ENCODE peak calls at places on chromosomes 5 and 9, in six cellular contexts. W is HCT116, Z is HepG2, K is K562, I is GM12878, F is SK-N-SH. U is an unnamed sample.
A peak's percentile ranks its signal among the peaks of the same experiment; 100 is the strongest.

GRCh38 chr9:129630967-129631672 is 5.2 kb downstream of the NTMT1 start:
- DNase-seq in W (no peak), F (no peak), K (no peak), Z (no peak), I (no peak), U (no peak)

GRCh38 chr5:36688722-36689121 is 82.3 kb downstream of the SLC1A3 start:
- DNase-seq in F (no peak), I (no peak), Z (peak; percentile 29), W (peak; percentile 29), K (peak; percentile 34), U (no peak)

GRCh38 chr9:104802110-104802509 is 38.2 kb downstream of the NIPSNAP3B start:
- DNase-seq in K (no peak), Z (no peak), I (no peak), F (no peak), W (no peak), U (no peak)

GRCh38 chr5:80503641-80504040 is 15.7 kb downstream of the FAM151B start:
- DNase-seq in W (no peak), F (no peak), Z (no peak), K (no peak), I (no peak), U (no peak)

GRCh38 chr5:116178925-116179324 is 94.1 kb downstream of the COMMD10 start:
- DNase-seq in K (no peak), F (no peak), W (no peak), I (no peak), Z (no peak), U (no peak)

GRCh38 chr5:17087035-17087434 is 130.4 kb upstream of the BASP1 start:
- DNase-seq in W (no peak), Z (no peak), I (no peak), K (no peak), F (no peak), U (no peak)

GRCh38 chr5:164013077-164013670 is 507.8 kb downstream of the MAT2B start:
- DNase-seq in K (peak; percentile 38), I (peak; percentile 19), W (peak; percentile 6), F (peak; percentile 27), Z (peak; percentile 45), U (peak; percentile 55)

GRCh38 chr9:113599647-113600476 is 136.3 kb downstream of the RGS3 start:
- DNase-seq in I (no peak), W (no peak), Z (no peak), K (no peak), F (no peak), U (no peak)

GRCh38 chr9:138075961-138076649 is 198.5 kb downstream of the CACNA1B start:
- DNase-seq in K (no peak), W (no peak), Z (no peak), I (no peak), F (peak; percentile 6), U (no peak)

GRCh38 chr9:134302130-134302817 is 24.0 kb upstream of the RXRA start:
- DNase-seq in K (no peak), W (no peak), I (no peak), Z (no peak), F (no peak), U (no peak)

GRCh38 chr5:115801984-115802383 is 14.5 kb downstream of the CDO1 start:
- DNase-seq in Z (no peak), F (no peak), I (no peak), K (no peak), W (no peak), U (no peak)

GRCh38 chr9:94623253-94623652 is 16.1 kb downstream of the FBP1 start:
- DNase-seq in W (peak; percentile 59), Z (peak; percentile 85), F (peak; percentile 67), K (peak; percentile 68), I (no peak), U (no peak)

GRCh38 chr5:180494510-180495181 is 467 bp downstream of the CNOT6 start:
- DNase-seq in Z (peak; percentile 12), I (no peak), K (peak; percentile 81), F (peak; percentile 82), W (no peak), U (no peak)

DNA sequence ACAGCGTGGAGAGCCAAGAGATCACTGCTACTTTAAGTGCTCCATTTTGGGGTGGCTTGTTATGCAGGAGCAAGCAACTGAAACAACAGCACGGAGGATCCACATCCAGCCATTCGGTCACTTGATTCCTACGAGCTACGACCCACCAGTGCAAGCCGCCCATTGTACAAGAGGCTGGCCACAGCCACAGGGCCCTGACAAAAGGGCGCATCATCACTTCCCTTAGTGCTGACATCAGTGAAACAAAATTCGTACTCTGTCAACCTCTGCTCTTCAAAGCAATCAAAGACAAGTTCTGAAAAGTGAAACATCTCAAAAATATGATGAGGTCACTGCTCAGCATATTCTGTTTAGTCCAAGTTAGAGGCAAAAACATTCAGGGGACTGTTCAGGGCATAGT is 168.4 kb downstream of the GADD45G start:
- DNase-seq in F (no peak), K (no peak), I (no peak), W (no peak), Z (no peak), U (no peak)
- TF ChIP-seq SIN3A in F (no peak), K (no peak), I (no peak), W (no peak), Z (no peak), U (no peak)

DNA sequence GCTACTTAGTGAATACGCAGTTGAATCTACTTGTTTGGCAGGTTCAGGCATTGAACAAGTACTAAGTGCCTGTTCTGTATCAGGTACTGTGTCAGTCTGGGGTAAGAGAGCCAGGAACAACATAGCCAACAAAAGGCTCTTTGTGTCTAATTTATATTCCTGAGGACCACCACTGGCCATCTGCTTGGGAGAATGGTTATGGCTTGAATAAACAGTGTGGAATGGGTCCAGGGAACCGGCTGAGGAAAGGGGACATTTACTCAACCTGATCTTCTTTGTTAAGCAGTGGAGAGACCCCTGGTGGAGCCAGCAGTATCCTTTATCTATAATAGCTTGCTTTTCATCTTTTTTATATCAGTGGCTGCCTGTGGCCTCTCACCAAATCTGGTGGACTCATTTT is 38.6 kb downstream of the EXOSC2 start:
- DNase-seq in F (peak; percentile 44), Z (peak; percentile 20), I (no peak), W (no peak), K (peak; percentile 80), U (no peak)
- TF ChIP-seq CTCF in F (peak; percentile 26), Z (peak; percentile 9), I (no peak), W (peak; percentile 22), K (no peak), U (no peak)

DNA sequence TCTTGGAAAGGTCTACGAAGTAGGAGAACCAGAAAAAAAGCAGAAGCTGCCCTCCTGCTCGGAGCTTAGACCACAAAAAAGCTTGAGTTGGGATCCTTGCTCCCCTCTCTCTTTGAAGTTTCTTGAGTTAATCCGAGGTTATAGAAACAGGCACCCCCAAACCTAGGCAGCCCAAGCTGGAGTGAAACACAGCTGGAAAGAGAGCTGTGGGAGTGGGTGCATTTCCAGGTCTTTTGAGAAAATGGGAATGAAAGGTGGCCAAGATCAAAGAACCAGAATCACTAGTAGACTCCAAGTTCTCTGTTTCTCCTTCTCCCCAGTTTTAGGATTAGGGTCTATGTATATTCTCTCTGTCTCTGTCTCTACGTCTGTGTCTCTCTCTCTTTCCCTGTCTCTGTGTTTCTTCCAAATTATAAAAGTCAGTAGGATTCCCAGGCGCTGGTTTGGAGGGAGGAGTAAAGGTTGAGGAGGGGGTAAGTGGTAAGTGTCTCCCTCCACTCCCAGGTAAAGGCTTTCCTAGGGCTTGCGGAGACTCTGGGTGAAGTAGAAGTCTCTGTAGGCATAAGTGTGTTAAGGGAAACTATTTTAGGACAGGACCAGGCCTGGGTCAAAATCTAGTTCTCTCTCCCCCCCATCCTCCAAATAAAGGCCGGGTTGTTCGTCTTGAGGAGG is 2.9 kb downstream of the LHX2 start:
- DNase-seq in Z (no peak), I (no peak), W (no peak), K (no peak), F (no peak), U (no peak)
- H3K4me1 ChIP-seq in Z (peaks cover 30% of the 10 kb centered on the region), I (peaks cover 14% of the 10 kb centered on the region), W (no peaks in the 10 kb centered on the region), K (no peaks in the 10 kb centered on the region), F (peaks cover 5% of the 10 kb centered on the region), U (peaks cover 5% of the 10 kb centered on the region)

GRCh38 chr5:173582198-173583092 is 34.0 kb downstream of the BOD1 start:
- DNase-seq in W (no peak), K (no peak), Z (no peak), I (no peak), F (no peak), U (no peak)

GRCh38 chr5:173578947-173579615 is 37.4 kb downstream of the BOD1 start:
- DNase-seq in I (no peak), Z (no peak), F (no peak), K (no peak), W (no peak), U (no peak)

GRCh38 chr5:173583384-173583783 is 33.1 kb downstream of the BOD1 start:
- DNase-seq in F (no peak), I (no peak), W (no peak), K (no peak), Z (no peak), U (no peak)

GRCh38 chr5:173577817-173578216 is 38.6 kb downstream of the BOD1 start:
- DNase-seq in W (no peak), I (no peak), Z (no peak), K (no peak), F (no peak), U (no peak)

GRCh38 chr5:173581408-173582197 is 34.8 kb downstream of the BOD1 start:
- DNase-seq in W (peak; percentile 35), Z (peak; percentile 12), I (no peak), K (peak; percentile 82), F (peak; percentile 55), U (no peak)
- TF ChIP-seq SIN3A in W (no peak), Z (no peak), I (no peak), K (no peak), F (no peak), U (no peak)

DNA sequence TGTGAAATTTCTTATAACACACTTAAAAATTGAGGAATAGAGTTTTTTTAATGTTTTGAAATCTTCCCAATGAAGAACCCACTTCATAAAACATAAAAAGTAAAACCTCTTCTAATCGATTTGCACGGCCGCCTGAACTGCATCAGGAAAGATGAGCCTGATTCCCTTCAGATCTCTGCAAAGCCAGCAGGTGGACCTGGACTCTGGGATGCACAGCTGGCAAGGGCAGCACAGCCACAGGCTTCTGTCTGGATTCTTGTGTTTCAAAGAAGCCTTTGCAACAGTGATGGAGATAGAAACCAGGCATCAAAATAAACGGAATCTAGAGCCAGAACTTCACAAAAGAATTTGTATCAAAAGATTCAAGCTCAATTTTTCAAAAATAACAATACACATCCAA is 36.0 kb upstream of the SPATA31C2 start:
- DNase-seq in K (no peak), F (peak; percentile 45), W (no peak), I (no peak), Z (no peak), U (no peak)
- TF ChIP-seq CTCF in K (no peak), F (no peak), W (no peak), I (no peak), Z (no peak), U (no peak)

GRCh38 chr5:156121834-156122386 is 205.1 kb upstream of the SGCD start:
- DNase-seq in K (no peak), I (no peak), W (no peak), Z (no peak), F (no peak), U (no peak)
- H3K4me1 ChIP-seq in K (no peaks in the 10 kb centered on the region), I (no peaks in the 10 kb centered on the region), W (no peaks in the 10 kb centered on the region), Z (no peaks in the 10 kb centered on the region), F (peaks cover 2% of the 10 kb centered on the region), U (no peaks in the 10 kb centered on the region)

GRCh38 chr9:110767559-110768063 is 99.0 kb downstream of the MUSK start:
- DNase-seq in I (no peak), W (no peak), K (no peak), Z (no peak), F (no peak), U (no peak)
- TF ChIP-seq SIN3A in I (no peak), W (no peak), K (no peak), Z (no peak), F (no peak), U (no peak)

U was measured in Panc1.